ENCODE peak calls at places on chromosomes 16 and 17, in six cellular contexts. W is upper lobe of left lung, C is choroid plexus epithelial cell, D is H9, X is ascending aorta, K is SK-N-SH. A is an unnamed sample.

GRCh38 chr17:32516940-32517711 is 30.3 kb downstream of the CDK5R1 start:
- DNase-seq in W (no peak), C (no peak), D (no peak), X (no peak), K (no peak), A (no peak)

GRCh38 chr17:17783121-17783824 is 53.5 kb downstream of the SREBF1 start:
- DNase-seq in W (peak), C (peak), D (peak), X (no peak), K (peak), A (peak)

GRCh38 chr17:77349976-77350830 is 209.4 kb downstream of the SEC14L1 start:
- DNase-seq in W (no peak), C (peak), D (no peak), X (no peak), K (no peak), A (no peak)

GRCh38 chr16:9333515-9333914 is 242.1 kb downstream of the HAPSTR1 start:
- DNase-seq in W (no peak), C (no peak), D (no peak), X (no peak), K (no peak), A (no peak)

GRCh38 chr16:69073181-69073669 is 32.2 kb upstream of the HAS3 start:
- DNase-seq in W (no peak), C (peak), D (no peak), X (no peak), K (no peak), A (no peak)

GRCh38 chr17:58332720-58333395 is 4.3 kb upstream of the TSPOAP1 start:
- DNase-seq in W (peak), C (no peak), D (peak), X (no peak), K (peak), A (peak)

GRCh38 chr17:44915321-44915726 is at the start of gene GFAP:
- DNase-seq in W (no peak), C (no peak), D (no peak), X (no peak), K (peak), A (no peak)

GRCh38 chr17:55259684-55260111 is 5.1 kb upstream of the HLF start:
- DNase-seq in W (no peak), C (no peak), D (no peak), X (no peak), K (no peak), A (no peak)

GRCh38 chr17:61996916-61997605 is 68.0 kb downstream of the MED13 start:
- DNase-seq in W (no peak), C (peak), D (no peak), X (no peak), K (no peak), A (no peak)

GRCh38 chr16:50209548-50210265 is 56.6 kb downstream of the TENT4B start:
- DNase-seq in W (no peak), C (no peak), D (peak), X (no peak), K (no peak), A (no peak)

GRCh38 chr16:35752773-35753558 is 2293.6 kb downstream of the TP53TG3F start:
- DNase-seq in W (peak), C (no peak), D (no peak), X (no peak), K (no peak), A (no peak)

GRCh38 chr16:48918520-48919258 is 308.7 kb upstream of the N4BP1 start:
- DNase-seq in W (no peak), C (no peak), D (no peak), X (no peak), K (no peak), A (no peak)

GRCh38 chr16:84136331-84137125 is 8.4 kb downstream of the HSDL1 start:
- DNase-seq in W (no peak), C (peak), D (no peak), X (no peak), K (no peak), A (no peak)

GRCh38 chr17:79732804-79733691 is 2.3 kb downstream of the ENPP7 start:
- DNase-seq in W (peak), C (peak), D (no peak), X (no peak), K (no peak), A (peak)

GRCh38 chr16:3131755-3132377 is 3.0 kb upstream of the ZNF213 start:
- DNase-seq in W (no peak), C (peak), D (peak), X (no peak), K (peak), A (no peak)

GRCh38 chr17:57670769-57671545 is 74.1 kb downstream of the CCDC182 start:
- DNase-seq in W (no peak), C (no peak), D (no peak), X (no peak), K (no peak), A (no peak)

GRCh38 chr17:6476061-6476833 is 32.0 kb downstream of the PIMREG start:
- DNase-seq in W (no peak), C (no peak), D (no peak), X (no peak), K (no peak), A (no peak)

GRCh38 chr17:65039349-65039988 is 17.1 kb downstream of the GNA13 start:
- DNase-seq in W (no peak), C (no peak), D (no peak), X (no peak), K (no peak), A (no peak)

GRCh38 chr16:79707867-79708266 is 107.3 kb upstream of the MAF start:
- DNase-seq in W (no peak), C (no peak), D (no peak), X (peak), K (no peak), A (no peak)

GRCh38 chr17:34071891-34072420 is 183.1 kb upstream of the CCL2 start:
- DNase-seq in W (peak), C (no peak), D (peak), X (no peak), K (no peak), A (no peak)

GRCh38 chr16:69244336-69244735 is 57.4 kb downstream of the SNTB2 start:
- DNase-seq in W (no peak), C (no peak), D (no peak), X (no peak), K (no peak), A (no peak)

GRCh38 chr17:41058741-41059140 is 1.2 kb downstream of the KRTAP2-3 start:
- DNase-seq in W (no peak), C (no peak), D (no peak), X (no peak), K (no peak), A (no peak)

GRCh38 chr17:33267279-33267790 is 25.8 kb downstream of the ASIC2 start:
- DNase-seq in W (no peak), C (peak), D (no peak), X (no peak), K (no peak), A (no peak)

GRCh38 chr17:34236341-34236892 is 18.7 kb upstream of the CCL2 start:
- DNase-seq in W (no peak), C (no peak), D (no peak), X (no peak), K (no peak), A (no peak)

GRCh38 chr17:46791531-46791930 is 27.0 kb downstream of the WNT3 start:
- DNase-seq in W (no peak), C (no peak), D (no peak), X (no peak), K (no peak), A (no peak)

GRCh38 chr17:40322417-40323315 is 13.7 kb downstream of the RARA start:
- DNase-seq in W (no peak), C (peak), D (peak), X (peak), K (peak), A (peak)

GRCh38 chr16:15644306-15644961 is 1.5 kb upstream of the MARF1 start:
- DNase-seq in W (no peak), C (no peak), D (no peak), X (no peak), K (peak), A (no peak)

GRCh38 chr16:49424961-49425360 is 51.4 kb downstream of the C16orf78 start:
- DNase-seq in W (no peak), C (no peak), D (no peak), X (no peak), K (no peak), A (no peak)

GRCh38 chr17:57032343-57032742 is 52.7 kb upstream of the AKAP1 start:
- DNase-seq in W (no peak), C (peak), D (no peak), X (no peak), K (no peak), A (no peak)

GRCh38 chr16:85165781-85166180 is 53.5 kb upstream of the CIBAR2 start:
- DNase-seq in W (no peak), C (no peak), D (no peak), X (no peak), K (no peak), A (no peak)

GRCh38 chr17:4782652-4783051 is 3.5 kb downstream of the VMO1 start:
- DNase-seq in W (peak), C (no peak), D (peak), X (no peak), K (peak), A (no peak)

GRCh38 chr17:1460233-1460632 is 4.2 kb upstream of the CRK start:
- DNase-seq in W (no peak), C (no peak), D (no peak), X (peak), K (no peak), A (no peak)

GRCh38 chr17:82228842-82229685 is at the start of gene SLC16A3:
- DNase-seq in W (peak), C (peak), D (no peak), X (no peak), K (peak), A (peak)

GRCh38 chr17:19371259-19372003 is 6.9 kb upstream of the MAPK7 start:
- DNase-seq in W (no peak), C (no peak), D (no peak), X (no peak), K (no peak), A (no peak)

GRCh38 chr17:82297280-82297803 is 20.1 kb downstream of the CD7 start:
- DNase-seq in W (peak), C (peak), D (no peak), X (peak), K (peak), A (peak)

GRCh38 chr16:678858-679807 is 1.1 kb upstream of the STUB1 start:
- DNase-seq in W (peak), C (peak), D (peak), X (no peak), K (peak), A (no peak)

GRCh38 chr17:12074346-12074745 is 53.7 kb downstream of the MAP2K4 start:
- DNase-seq in W (no peak), C (no peak), D (no peak), X (no peak), K (no peak), A (no peak)
- TF ChIP-seq CTCF in W (no peak), C (no peak), D (no peak), X (no peak), K (no peak), A (no peak)

DNA sequence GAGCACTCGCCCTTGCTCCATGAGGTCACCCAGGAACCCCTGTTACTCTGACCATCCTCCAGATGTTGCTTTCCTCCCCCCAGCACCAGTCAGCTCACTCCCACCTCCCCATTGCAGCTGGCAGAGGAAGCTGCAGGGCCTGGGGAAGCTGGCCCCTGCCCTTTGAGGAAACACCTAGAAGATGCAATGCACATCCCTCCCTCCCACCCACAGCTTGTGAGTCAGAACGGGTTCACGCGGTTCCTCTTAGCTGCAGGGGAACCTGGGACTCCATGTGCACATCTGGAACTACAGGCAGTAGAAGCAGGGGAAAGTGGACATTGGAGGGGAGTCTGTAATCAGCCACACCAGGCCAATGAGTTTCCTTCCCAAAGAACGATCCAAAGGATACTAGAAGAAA is 96.9 kb downstream of the KATNIP start:
- DNase-seq in W (no peak), C (peak), D (no peak), X (no peak), K (no peak), A (no peak)
- TF ChIP-seq CTCF in W (no peak), C (no peak), D (no peak), X (no peak), K (no peak), A (no peak)

DNA sequence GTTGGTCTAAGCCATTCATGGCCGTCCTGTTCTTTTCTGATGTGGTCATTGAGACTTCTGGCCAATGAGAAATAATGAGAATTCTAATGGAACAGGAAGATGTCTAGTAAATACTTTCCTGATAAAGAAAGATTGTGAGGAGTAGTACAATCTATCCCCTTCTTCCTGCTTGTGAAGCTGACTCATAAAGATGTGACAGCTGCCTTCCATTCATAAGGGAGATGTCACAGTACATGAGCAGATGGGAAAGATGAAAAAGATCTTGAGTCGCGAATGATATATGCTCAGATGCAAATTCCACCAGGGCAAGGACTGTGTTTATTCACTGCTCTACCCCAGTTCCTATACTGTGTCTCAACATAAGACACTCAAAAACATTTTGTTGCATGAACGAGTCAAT is 111.7 kb upstream of the FOXF1 start:
- DNase-seq in W (no peak), C (peak), D (no peak), X (no peak), K (no peak), A (no peak)
- TF ChIP-seq CTCF in W (no peak), C (no peak), D (no peak), X (no peak), K (no peak), A (no peak)

DNA sequence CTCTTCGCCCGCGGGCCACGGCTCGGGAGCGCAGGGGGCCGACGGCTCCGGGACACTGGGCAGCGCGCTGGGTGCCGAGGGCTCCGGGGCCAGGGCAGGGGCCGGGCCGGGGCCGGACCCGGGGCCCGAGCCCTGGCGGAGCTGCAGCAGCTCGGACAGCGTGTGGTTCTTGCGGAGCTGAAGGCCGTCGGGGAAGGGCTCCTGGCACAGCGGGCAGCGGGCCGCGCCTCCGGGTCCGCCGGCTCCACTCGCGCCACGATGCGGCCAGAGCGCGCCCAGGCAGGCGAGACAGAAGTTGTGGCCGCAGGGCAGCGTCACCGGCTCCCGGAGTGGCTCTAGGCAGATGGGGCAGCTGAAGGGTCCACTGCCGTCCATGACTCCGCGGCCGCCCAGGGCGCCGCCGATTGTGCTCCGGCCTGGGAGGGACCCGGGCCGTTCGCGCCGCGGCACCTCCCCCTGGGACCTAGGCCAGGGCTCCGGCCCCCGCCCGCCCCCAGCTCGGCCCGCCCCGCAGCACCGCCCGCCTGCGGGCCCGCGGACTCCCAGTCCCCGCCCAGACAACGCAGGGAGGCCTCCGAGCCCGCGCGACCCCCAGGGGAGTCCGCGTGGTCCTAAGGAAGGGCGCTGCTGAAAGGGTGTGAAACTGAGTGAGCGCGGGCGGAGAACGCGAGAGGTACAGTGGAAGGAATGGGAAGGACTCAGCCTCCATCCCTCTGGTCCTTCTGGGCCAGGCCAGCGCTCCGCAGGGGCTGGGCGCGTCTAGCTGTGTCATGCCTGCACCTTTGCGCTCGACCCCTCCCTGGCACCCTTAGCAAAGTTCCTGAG is at the start of gene TRIM47:
- DNase-seq in W (peak), C (peak), D (peak), X (no peak), K (peak), A (no peak)
- TF ChIP-seq CTCF in W (no peak), C (peak), D (peak), X (no peak), K (no peak), A (no peak)

DNA sequence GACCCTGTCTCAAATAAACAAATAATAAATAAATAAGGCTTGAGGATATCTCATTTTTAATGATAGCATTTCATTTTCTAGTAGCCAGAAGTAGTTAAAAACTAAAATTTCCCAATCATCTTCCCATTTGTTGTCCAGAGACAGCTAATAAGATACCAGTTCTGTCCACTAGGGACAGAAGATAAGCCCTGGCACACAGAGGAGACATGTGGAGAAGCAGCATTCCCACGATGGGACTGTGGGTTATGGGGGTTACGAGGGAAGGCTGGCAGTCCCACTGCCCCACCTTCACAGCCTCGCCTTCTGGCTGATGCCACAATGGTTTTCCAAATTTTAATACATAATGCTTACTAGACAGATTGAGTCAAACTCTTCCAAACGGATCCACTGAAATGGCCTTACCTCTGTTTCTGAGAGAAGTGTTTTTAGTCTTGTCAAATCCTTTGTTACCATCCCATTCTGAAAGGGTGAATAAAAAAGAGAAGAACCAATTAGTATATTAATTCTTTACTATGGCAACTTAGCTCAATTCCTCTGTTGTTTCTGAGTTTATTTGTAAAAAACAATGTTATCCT is 44.2 kb downstream of the HELZ start:
- DNase-seq in W (no peak), C (peak), D (no peak), X (no peak), K (peak), A (no peak)
- TF ChIP-seq CTCF in W (peak), C (peak), D (peak), X (peak), K (peak), A (no peak)

DNA sequence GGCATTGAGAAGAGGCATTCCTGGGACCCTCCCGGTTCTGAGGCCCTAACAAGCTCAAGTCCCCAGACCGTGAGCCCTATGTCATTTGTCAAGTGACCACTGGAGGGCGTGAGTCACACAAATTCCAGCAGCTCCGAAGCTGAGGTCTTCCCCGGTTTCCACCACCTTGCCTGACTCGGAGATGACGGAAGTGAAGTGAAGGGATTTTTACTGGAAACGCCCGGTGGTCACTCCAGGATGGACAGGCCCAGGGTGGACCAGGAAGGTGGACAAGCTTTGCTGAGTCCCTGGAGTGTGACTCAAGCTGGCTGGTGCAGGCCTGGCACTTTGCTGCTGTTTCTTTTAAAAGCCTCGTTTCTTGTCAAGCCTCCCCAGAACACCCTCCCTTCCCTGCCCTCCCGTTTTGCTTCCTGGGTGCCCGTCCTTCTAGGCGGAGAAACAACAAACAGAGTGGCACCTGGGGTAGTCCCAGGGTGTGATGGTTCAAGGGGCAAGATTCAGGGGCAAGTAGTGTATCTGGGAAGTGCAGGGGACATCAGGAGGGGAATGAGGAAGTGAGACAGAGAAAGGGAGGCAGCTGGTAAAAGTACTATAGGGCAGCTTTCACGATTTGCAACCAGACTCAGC is 5.3 kb upstream of the NOS2 start:
- DNase-seq in W (no peak), C (peak), D (peak), X (peak), K (peak), A (peak)
- TF ChIP-seq CTCF in W (peak), C (peak), D (peak), X (peak), K (peak), A (no peak)

A was measured in activated B cell treated with CpG ODN at 0.5 μM for 24 hours.